ENCODE peak calls at places on chromosomes 3 and 15, in ten cellular contexts. One of them, this sample, is unnamed.

GRCh38 chr3:48405343-48405881 is 24.5 kb downstream of the PLXNB1 start:
- DNase-seq in fibroblast of pulmonary artery: no peak
- DNase-seq in foreskin fibroblast: no peak
- DNase-seq in kidney epithelial cell: no peak
- DNase-seq in SJSA1: no peak
- DNase-seq in naive thymus-derived CD4-positive, alpha-beta T cell: no peak
- DNase-seq in CD8-positive, alpha-beta memory T cell: no peak
- DNase-seq in heart right ventricle: no peak
- DNase-seq in AG10803: no peak
- DNase-seq in CD4-positive, alpha-beta memory T cell: no peak
- DNase-seq in this sample: peak; percentile 49

GRCh38 chr3:52181543-52181942 is 16.4 kb upstream of the ALAS1 start:
- DNase-seq in fibroblast of pulmonary artery: peak; percentile 78
- DNase-seq in foreskin fibroblast: peak; percentile 36
- DNase-seq in kidney epithelial cell: no peak
- DNase-seq in SJSA1: no peak
- DNase-seq in naive thymus-derived CD4-positive, alpha-beta T cell: no peak
- DNase-seq in CD8-positive, alpha-beta memory T cell: no peak
- DNase-seq in heart right ventricle: no peak
- DNase-seq in AG10803: peak; percentile 65
- DNase-seq in CD4-positive, alpha-beta memory T cell: no peak
- DNase-seq in this sample: no peak

GRCh38 chr3:5197470-5198312 is 10.2 kb downstream of the EDEM1 start:
- DNase-seq in fibroblast of pulmonary artery: peak; percentile 76
- DNase-seq in foreskin fibroblast: no peak
- DNase-seq in kidney epithelial cell: no peak
- DNase-seq in SJSA1: no peak
- DNase-seq in naive thymus-derived CD4-positive, alpha-beta T cell: peak; percentile 79
- DNase-seq in CD8-positive, alpha-beta memory T cell: peak; percentile 63
- DNase-seq in heart right ventricle: no peak
- DNase-seq in AG10803: peak; percentile 76
- DNase-seq in CD4-positive, alpha-beta memory T cell: peak; percentile 78
- DNase-seq in this sample: no peak

GRCh38 chr3:106457278-106458210 is 588.7 kb upstream of the CBLB start:
- DNase-seq in fibroblast of pulmonary artery: peak; percentile 76
- DNase-seq in foreskin fibroblast: peak; percentile 83
- DNase-seq in kidney epithelial cell: peak; percentile 77
- DNase-seq in SJSA1: peak; percentile 6
- DNase-seq in naive thymus-derived CD4-positive, alpha-beta T cell: no peak
- DNase-seq in CD8-positive, alpha-beta memory T cell: no peak
- DNase-seq in heart right ventricle: peak; percentile 24
- DNase-seq in AG10803: peak; percentile 97
- DNase-seq in CD4-positive, alpha-beta memory T cell: no peak
- DNase-seq in this sample: peak; percentile 39

GRCh38 chr3:156834962-156835535 is 8.9 kb downstream of the LEKR1 start:
- DNase-seq in fibroblast of pulmonary artery: no peak
- DNase-seq in foreskin fibroblast: no peak
- DNase-seq in kidney epithelial cell: no peak
- DNase-seq in SJSA1: no peak
- DNase-seq in naive thymus-derived CD4-positive, alpha-beta T cell: no peak
- DNase-seq in CD8-positive, alpha-beta memory T cell: no peak
- DNase-seq in heart right ventricle: no peak
- DNase-seq in AG10803: no peak
- DNase-seq in CD4-positive, alpha-beta memory T cell: no peak
- DNase-seq in this sample: no peak

GRCh38 chr15:56759450-56759845 is 26.1 kb upstream of the ZNF280D start:
- DNase-seq in fibroblast of pulmonary artery: peak; percentile 93
- DNase-seq in foreskin fibroblast: peak; percentile 91
- DNase-seq in kidney epithelial cell: no peak
- DNase-seq in SJSA1: peak; percentile 78
- DNase-seq in naive thymus-derived CD4-positive, alpha-beta T cell: no peak
- DNase-seq in CD8-positive, alpha-beta memory T cell: no peak
- DNase-seq in heart right ventricle: peak; percentile 32
- DNase-seq in AG10803: peak; percentile 98
- DNase-seq in CD4-positive, alpha-beta memory T cell: no peak
- DNase-seq in this sample: peak; percentile 62

GRCh38 chr3:149134560-149134959 is 5.1 kb downstream of the HPS3 start:
- DNase-seq in fibroblast of pulmonary artery: peak; percentile 20
- DNase-seq in foreskin fibroblast: peak; percentile 12
- DNase-seq in kidney epithelial cell: no peak
- DNase-seq in SJSA1: no peak
- DNase-seq in naive thymus-derived CD4-positive, alpha-beta T cell: no peak
- DNase-seq in CD8-positive, alpha-beta memory T cell: no peak
- DNase-seq in heart right ventricle: no peak
- DNase-seq in AG10803: no peak
- DNase-seq in CD4-positive, alpha-beta memory T cell: no peak
- DNase-seq in this sample: no peak

GRCh38 chr3:98291332-98291957 is 9.1 kb downstream of the OR5H2 start:
- DNase-seq in fibroblast of pulmonary artery: no peak
- DNase-seq in foreskin fibroblast: no peak
- DNase-seq in kidney epithelial cell: no peak
- DNase-seq in SJSA1: no peak
- DNase-seq in naive thymus-derived CD4-positive, alpha-beta T cell: no peak
- DNase-seq in CD8-positive, alpha-beta memory T cell: no peak
- DNase-seq in heart right ventricle: no peak
- DNase-seq in AG10803: no peak
- DNase-seq in CD4-positive, alpha-beta memory T cell: no peak
- DNase-seq in this sample: no peak

GRCh38 chr3:184258926-184259325 is 2.4 kb downstream of the CAMK2N2 start:
- DNase-seq in fibroblast of pulmonary artery: no peak
- DNase-seq in foreskin fibroblast: no peak
- DNase-seq in kidney epithelial cell: no peak
- DNase-seq in SJSA1: no peak
- DNase-seq in naive thymus-derived CD4-positive, alpha-beta T cell: no peak
- DNase-seq in CD8-positive, alpha-beta memory T cell: no peak
- DNase-seq in heart right ventricle: no peak
- DNase-seq in AG10803: no peak
- DNase-seq in CD4-positive, alpha-beta memory T cell: no peak
- DNase-seq in this sample: no peak

GRCh38 chr3:184260571-184261269 is 633 bp downstream of the CAMK2N2 start:
- DNase-seq in fibroblast of pulmonary artery: no peak
- DNase-seq in foreskin fibroblast: no peak
- DNase-seq in kidney epithelial cell: no peak
- DNase-seq in SJSA1: no peak
- DNase-seq in naive thymus-derived CD4-positive, alpha-beta T cell: no peak
- DNase-seq in CD8-positive, alpha-beta memory T cell: no peak
- DNase-seq in heart right ventricle: no peak
- DNase-seq in AG10803: no peak
- DNase-seq in CD4-positive, alpha-beta memory T cell: no peak
- DNase-seq in this sample: no peak

GRCh38 chr3:184259396-184259877 is 1.9 kb downstream of the CAMK2N2 start:
- DNase-seq in fibroblast of pulmonary artery: no peak
- DNase-seq in foreskin fibroblast: no peak
- DNase-seq in kidney epithelial cell: no peak
- DNase-seq in SJSA1: no peak
- DNase-seq in naive thymus-derived CD4-positive, alpha-beta T cell: no peak
- DNase-seq in CD8-positive, alpha-beta memory T cell: no peak
- DNase-seq in heart right ventricle: no peak
- DNase-seq in AG10803: no peak
- DNase-seq in CD4-positive, alpha-beta memory T cell: no peak
- DNase-seq in this sample: no peak

GRCh38 chr3:184261270-184262165 is at the start of gene CAMK2N2:
- DNase-seq in fibroblast of pulmonary artery: peak; percentile 69
- DNase-seq in foreskin fibroblast: peak; percentile 41
- DNase-seq in kidney epithelial cell: no peak
- DNase-seq in SJSA1: peak; percentile 28
- DNase-seq in naive thymus-derived CD4-positive, alpha-beta T cell: no peak
- DNase-seq in CD8-positive, alpha-beta memory T cell: peak; percentile 49
- DNase-seq in heart right ventricle: peak; percentile 51
- DNase-seq in AG10803: peak; percentile 25
- DNase-seq in CD4-positive, alpha-beta memory T cell: peak; percentile 71
- DNase-seq in this sample: peak; percentile 79

DNA sequence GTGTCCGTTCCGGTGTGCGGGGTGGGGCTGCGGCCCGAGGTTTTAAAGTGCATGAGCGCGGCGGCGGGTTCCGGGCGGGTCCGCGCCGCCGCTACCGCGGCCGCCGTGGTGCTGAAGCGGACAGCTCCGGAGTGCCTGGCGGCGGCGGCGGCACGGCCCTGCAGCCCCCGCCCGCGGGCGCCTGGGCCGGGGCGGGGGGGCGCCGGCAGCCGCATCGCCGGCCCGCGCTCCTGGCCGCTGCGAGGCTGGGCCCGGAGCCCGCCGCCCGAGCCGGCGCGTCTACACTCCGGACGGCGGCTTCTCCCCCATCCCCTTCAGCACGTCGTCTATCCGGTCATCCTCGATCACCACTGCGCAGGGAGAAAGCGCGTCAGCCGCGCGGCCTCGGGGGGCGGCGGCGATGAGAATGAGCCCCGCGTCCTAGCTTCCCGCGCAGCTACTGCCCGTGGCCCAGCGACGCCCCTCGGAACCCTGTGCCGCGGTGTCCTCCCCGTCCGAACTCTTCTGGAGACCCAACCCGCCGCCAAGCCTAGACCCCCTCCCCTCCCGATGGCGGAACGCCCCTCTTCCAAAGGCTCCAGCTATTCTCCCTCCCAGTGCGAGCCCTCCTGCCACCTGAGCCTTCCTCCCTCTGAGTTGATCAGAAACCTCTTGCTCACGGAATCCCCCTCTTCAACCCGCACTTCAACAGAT is 1.3 kb downstream of the CAMK2N2 start:
- DNase-seq in fibroblast of pulmonary artery: peak; percentile 30
- DNase-seq in foreskin fibroblast: no peak
- DNase-seq in kidney epithelial cell: no peak
- DNase-seq in SJSA1: no peak
- DNase-seq in naive thymus-derived CD4-positive, alpha-beta T cell: peak; percentile 38
- DNase-seq in CD8-positive, alpha-beta memory T cell: peak; percentile 35
- DNase-seq in heart right ventricle: peak; percentile 36
- DNase-seq in AG10803: no peak
- DNase-seq in CD4-positive, alpha-beta memory T cell: no peak
- DNase-seq in this sample: peak; percentile 76
- H3K4me3 ChIP-seq in fibroblast of pulmonary artery: peak overlapping the region; percentile 41
- H3K4me3 ChIP-seq in foreskin fibroblast: peak overlapping the region; percentile 35
- H3K4me3 ChIP-seq in kidney epithelial cell: peak overlapping the region; percentile 3
- H3K4me3 ChIP-seq in SJSA1: no peak overlapping the region
- H3K4me3 ChIP-seq in naive thymus-derived CD4-positive, alpha-beta T cell: peak overlapping the region; percentile 35
- H3K4me3 ChIP-seq in CD8-positive, alpha-beta memory T cell: peak overlapping the region; percentile 51
- H3K4me3 ChIP-seq in heart right ventricle: peak overlapping the region; percentile 24
- H3K4me3 ChIP-seq in AG10803: peak overlapping the region; percentile 46
- H3K4me3 ChIP-seq in CD4-positive, alpha-beta memory T cell: no peak overlapping the region
- H3K4me3 ChIP-seq in this sample: peak overlapping the region; percentile 34

DNA sequence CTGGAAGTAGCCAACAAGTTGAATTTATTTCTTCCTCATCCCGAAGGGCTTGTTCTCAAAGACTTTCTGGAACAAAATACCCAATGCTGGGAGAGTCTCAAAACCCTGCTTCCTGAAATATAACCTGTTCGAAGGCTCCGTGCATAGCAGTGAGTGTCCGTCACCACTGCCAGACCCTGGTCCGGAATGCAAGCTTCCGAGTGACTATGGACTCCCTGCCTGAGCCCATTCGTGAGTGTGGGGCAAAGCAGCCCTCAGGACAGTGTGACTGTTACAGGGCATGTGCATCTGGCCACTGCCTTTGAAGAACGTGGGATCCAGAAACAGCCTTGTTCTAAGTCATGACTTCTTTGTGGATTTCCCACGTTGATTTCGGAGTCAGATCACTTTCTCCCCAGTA is 214.5 kb upstream of the IGF1R start:
- DNase-seq in fibroblast of pulmonary artery: no peak
- DNase-seq in foreskin fibroblast: no peak
- DNase-seq in kidney epithelial cell: no peak
- DNase-seq in SJSA1: no peak
- DNase-seq in naive thymus-derived CD4-positive, alpha-beta T cell: no peak
- DNase-seq in CD8-positive, alpha-beta memory T cell: no peak
- DNase-seq in heart right ventricle: no peak
- DNase-seq in AG10803: no peak
- DNase-seq in CD4-positive, alpha-beta memory T cell: no peak
- DNase-seq in this sample: no peak
- H3K4me3 ChIP-seq in fibroblast of pulmonary artery: no peak overlapping the region
- H3K4me3 ChIP-seq in foreskin fibroblast: no peak overlapping the region
- H3K4me3 ChIP-seq in kidney epithelial cell: no peak overlapping the region
- H3K4me3 ChIP-seq in SJSA1: no peak overlapping the region
- H3K4me3 ChIP-seq in naive thymus-derived CD4-positive, alpha-beta T cell: no peak overlapping the region
- H3K4me3 ChIP-seq in CD8-positive, alpha-beta memory T cell: no peak overlapping the region
- H3K4me3 ChIP-seq in heart right ventricle: no peak overlapping the region
- H3K4me3 ChIP-seq in AG10803: no peak overlapping the region
- H3K4me3 ChIP-seq in CD4-positive, alpha-beta memory T cell: no peak overlapping the region
- H3K4me3 ChIP-seq in this sample: no peak overlapping the region

DNA sequence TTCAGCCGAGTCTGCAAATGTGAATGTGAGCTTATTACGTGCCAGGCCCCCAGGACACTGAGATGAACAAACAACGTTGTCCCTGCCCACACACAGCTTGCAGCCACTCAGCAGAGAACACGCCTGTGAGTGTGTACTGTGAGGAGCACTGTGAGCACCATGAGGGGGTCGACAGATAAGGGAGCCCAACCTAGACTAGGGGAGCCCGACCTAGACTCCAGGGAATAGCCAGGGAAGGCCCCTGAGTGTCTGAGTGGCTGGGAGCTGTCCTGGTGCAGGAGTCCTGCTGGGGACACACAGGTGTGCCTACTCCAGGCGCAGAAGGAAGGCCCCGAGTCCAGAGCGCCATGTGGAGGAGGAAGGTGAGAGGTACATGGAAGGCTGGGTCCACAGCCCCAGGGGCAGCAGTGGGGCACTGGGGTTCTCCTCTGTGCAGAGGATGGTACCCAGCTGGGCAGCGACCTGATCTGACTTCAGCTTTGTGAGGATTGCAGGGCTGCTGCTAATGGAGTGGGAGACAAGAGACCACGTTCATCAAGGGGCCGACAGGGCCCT is 36.5 kb downstream of the MGLL start:
- DNase-seq in fibroblast of pulmonary artery: no peak
- DNase-seq in foreskin fibroblast: no peak
- DNase-seq in kidney epithelial cell: no peak
- DNase-seq in SJSA1: no peak
- DNase-seq in naive thymus-derived CD4-positive, alpha-beta T cell: no peak
- DNase-seq in CD8-positive, alpha-beta memory T cell: no peak
- DNase-seq in heart right ventricle: no peak
- DNase-seq in AG10803: no peak
- DNase-seq in CD4-positive, alpha-beta memory T cell: no peak
- DNase-seq in this sample: no peak
- H3K4me3 ChIP-seq in fibroblast of pulmonary artery: no peak overlapping the region
- H3K4me3 ChIP-seq in foreskin fibroblast: no peak overlapping the region
- H3K4me3 ChIP-seq in kidney epithelial cell: no peak overlapping the region
- H3K4me3 ChIP-seq in SJSA1: no peak overlapping the region
- H3K4me3 ChIP-seq in naive thymus-derived CD4-positive, alpha-beta T cell: no peak overlapping the region
- H3K4me3 ChIP-seq in CD8-positive, alpha-beta memory T cell: no peak overlapping the region
- H3K4me3 ChIP-seq in heart right ventricle: no peak overlapping the region
- H3K4me3 ChIP-seq in AG10803: no peak overlapping the region
- H3K4me3 ChIP-seq in CD4-positive, alpha-beta memory T cell: no peak overlapping the region
- H3K4me3 ChIP-seq in this sample: no peak overlapping the region

DNA sequence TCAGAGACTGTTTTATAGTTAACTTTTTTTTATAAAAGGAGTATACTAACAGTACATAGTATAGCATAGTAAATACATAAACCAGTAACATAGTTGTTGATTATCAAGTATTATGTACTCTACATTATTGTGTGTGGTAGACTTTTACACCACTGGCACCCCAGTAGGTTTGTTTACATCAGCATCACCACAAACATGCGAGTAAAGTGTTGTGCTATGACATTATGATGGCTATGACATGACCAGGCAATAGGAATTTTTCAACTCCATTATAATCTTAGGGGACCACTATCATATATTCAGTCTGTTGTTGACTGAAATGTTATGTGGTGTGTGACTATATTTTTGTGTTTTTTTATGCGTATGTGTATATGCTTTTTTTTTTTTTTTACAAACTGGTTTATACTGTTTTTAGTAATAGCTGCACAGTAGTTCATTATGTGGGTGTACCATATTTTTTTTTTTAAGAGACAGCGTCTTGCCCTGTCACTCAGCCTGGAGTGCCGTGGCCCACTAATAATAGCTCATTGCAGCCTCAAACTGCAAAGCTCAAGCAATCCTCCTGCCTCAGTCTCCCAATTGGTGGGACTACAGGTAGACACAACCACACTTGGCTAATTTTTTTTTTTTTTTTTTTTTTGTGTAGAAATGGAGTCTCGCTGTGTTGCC is 1.9 kb downstream of the CAPN7 start:
- DNase-seq in fibroblast of pulmonary artery: no peak
- DNase-seq in foreskin fibroblast: no peak
- DNase-seq in kidney epithelial cell: no peak
- DNase-seq in SJSA1: peak; percentile 36
- DNase-seq in naive thymus-derived CD4-positive, alpha-beta T cell: no peak
- DNase-seq in CD8-positive, alpha-beta memory T cell: no peak
- DNase-seq in heart right ventricle: no peak
- DNase-seq in AG10803: peak; percentile 19
- DNase-seq in CD4-positive, alpha-beta memory T cell: no peak
- DNase-seq in this sample: no peak
- H3K4me3 ChIP-seq in fibroblast of pulmonary artery: peak overlapping the region; percentile 93
- H3K4me3 ChIP-seq in foreskin fibroblast: peak overlapping the region; percentile 92
- H3K4me3 ChIP-seq in kidney epithelial cell: no peak overlapping the region
- H3K4me3 ChIP-seq in SJSA1: no peak overlapping the region
- H3K4me3 ChIP-seq in naive thymus-derived CD4-positive, alpha-beta T cell: peak overlapping the region; percentile 1
- H3K4me3 ChIP-seq in CD8-positive, alpha-beta memory T cell: no peak overlapping the region
- H3K4me3 ChIP-seq in heart right ventricle: peak overlapping the region; percentile 92
- H3K4me3 ChIP-seq in AG10803: peak overlapping the region; percentile 75
- H3K4me3 ChIP-seq in CD4-positive, alpha-beta memory T cell: no peak overlapping the region
- H3K4me3 ChIP-seq in this sample: peak overlapping the region; percentile 88

This sample was measured in right cardiac atrium.